ENCODE peak calls at places on chromosomes 5 and 9, in five cellular contexts. One of them, this sample, is unnamed.

GRCh38 chr9:110703669-110704068 is 35.1 kb downstream of the MUSK start:
- DNase-seq in left cardiac atrium: no peak
- DNase-seq in Right ventricle myocardium superior: no peak
- DNase-seq in activated T-cell treated with anti-CD3 and anti-CD28 coated beads for 1 hour: no peak
- DNase-seq in KG1: no peak
- DNase-seq in this sample: no peak

GRCh38 chr5:76544268-76544926 is 78.8 kb downstream of the F2RL2 start:
- DNase-seq in left cardiac atrium: no peak
- DNase-seq in Right ventricle myocardium superior: no peak
- DNase-seq in activated T-cell treated with anti-CD3 and anti-CD28 coated beads for 1 hour: peak
- DNase-seq in KG1: no peak
- DNase-seq in this sample: no peak

GRCh38 chr5:126561908-126562307 is 33.1 kb downstream of the ALDH7A1 start:
- DNase-seq in left cardiac atrium: no peak
- DNase-seq in Right ventricle myocardium superior: no peak
- DNase-seq in activated T-cell treated with anti-CD3 and anti-CD28 coated beads for 1 hour: no peak
- DNase-seq in KG1: no peak
- DNase-seq in this sample: no peak

GRCh38 chr9:109910616-109911568 is 130.9 kb downstream of the PALM2AKAP2 start:
- DNase-seq in left cardiac atrium: no peak
- DNase-seq in Right ventricle myocardium superior: no peak
- DNase-seq in activated T-cell treated with anti-CD3 and anti-CD28 coated beads for 1 hour: no peak
- DNase-seq in KG1: no peak
- DNase-seq in this sample: no peak

GRCh38 chr5:60993425-60993824 is 48.4 kb downstream of the NDUFAF2 start:
- DNase-seq in left cardiac atrium: no peak
- DNase-seq in Right ventricle myocardium superior: no peak
- DNase-seq in activated T-cell treated with anti-CD3 and anti-CD28 coated beads for 1 hour: no peak
- DNase-seq in KG1: no peak
- DNase-seq in this sample: no peak

GRCh38 chr5:35319231-35320002 is 89.1 kb upstream of the PRLR start:
- DNase-seq in left cardiac atrium: peak
- DNase-seq in Right ventricle myocardium superior: peak
- DNase-seq in activated T-cell treated with anti-CD3 and anti-CD28 coated beads for 1 hour: no peak
- DNase-seq in KG1: peak
- DNase-seq in this sample: peak

GRCh38 chr5:76801159-76801802 is 17.5 kb upstream of the F2RL1 start:
- DNase-seq in left cardiac atrium: peak
- DNase-seq in Right ventricle myocardium superior: peak
- DNase-seq in activated T-cell treated with anti-CD3 and anti-CD28 coated beads for 1 hour: no peak
- DNase-seq in KG1: no peak
- DNase-seq in this sample: no peak

GRCh38 chr9:119802621-119803020 is 433.4 kb upstream of the BRINP1 start:
- DNase-seq in left cardiac atrium: peak
- DNase-seq in Right ventricle myocardium superior: peak
- DNase-seq in activated T-cell treated with anti-CD3 and anti-CD28 coated beads for 1 hour: no peak
- DNase-seq in KG1: no peak
- DNase-seq in this sample: peak

GRCh38 chr5:139232161-139232724 is 34.1 kb upstream of the SIL1 start:
- DNase-seq in left cardiac atrium: no peak
- DNase-seq in Right ventricle myocardium superior: no peak
- DNase-seq in activated T-cell treated with anti-CD3 and anti-CD28 coated beads for 1 hour: no peak
- DNase-seq in KG1: no peak
- DNase-seq in this sample: no peak

GRCh38 chr9:81628897-81629296 is 60.5 kb downstream of the TLE1 start:
- DNase-seq in left cardiac atrium: no peak
- DNase-seq in Right ventricle myocardium superior: no peak
- DNase-seq in activated T-cell treated with anti-CD3 and anti-CD28 coated beads for 1 hour: no peak
- DNase-seq in KG1: no peak
- DNase-seq in this sample: no peak

GRCh38 chr9:137286980-137287383 is 9.5 kb downstream of the TOR4A start:
- DNase-seq in left cardiac atrium: peak
- DNase-seq in Right ventricle myocardium superior: no peak
- DNase-seq in activated T-cell treated with anti-CD3 and anti-CD28 coated beads for 1 hour: no peak
- DNase-seq in KG1: no peak
- DNase-seq in this sample: peak

GRCh38 chr9:4796988-4797956 is 4.5 kb downstream of the RCL1 start:
- DNase-seq in left cardiac atrium: no peak
- DNase-seq in Right ventricle myocardium superior: no peak
- DNase-seq in activated T-cell treated with anti-CD3 and anti-CD28 coated beads for 1 hour: no peak
- DNase-seq in KG1: no peak
- DNase-seq in this sample: no peak

GRCh38 chr5:113246371-113246870 is 188.4 kb downstream of the TSSK1B start:
- DNase-seq in left cardiac atrium: peak
- DNase-seq in Right ventricle myocardium superior: no peak
- DNase-seq in activated T-cell treated with anti-CD3 and anti-CD28 coated beads for 1 hour: no peak
- DNase-seq in KG1: no peak
- DNase-seq in this sample: peak

GRCh38 chr9:133126697-133127339 is 5.8 kb upstream of the RALGDS start:
- DNase-seq in left cardiac atrium: no peak
- DNase-seq in Right ventricle myocardium superior: no peak
- DNase-seq in activated T-cell treated with anti-CD3 and anti-CD28 coated beads for 1 hour: no peak
- DNase-seq in KG1: no peak
- DNase-seq in this sample: no peak

GRCh38 chr5:4628645-4629385 is 511.3 kb upstream of the ADAMTS16 start:
- DNase-seq in left cardiac atrium: no peak
- DNase-seq in Right ventricle myocardium superior: no peak
- DNase-seq in activated T-cell treated with anti-CD3 and anti-CD28 coated beads for 1 hour: no peak
- DNase-seq in KG1: no peak
- DNase-seq in this sample: no peak

This sample was measured in uterus.